ENCODE peak calls at places on chromosomes 5 and 9, in five cellular contexts. One of them, this sample, is unnamed.

GRCh38 chr9:80649001-80649420 is 1040.3 kb downstream of the TLE1 start:
- DNase-seq in RWPE1: no peak
- DNase-seq in tibial nerve: no peak
- DNase-seq in iPS DF 6.9: no peak
- DNase-seq in neural progenitor cell: no peak
- DNase-seq in this sample: peak; percentile 37

GRCh38 chr9:113589890-113590289 is 126.4 kb downstream of the RGS3 start:
- DNase-seq in RWPE1: no peak
- DNase-seq in tibial nerve: no peak
- DNase-seq in iPS DF 6.9: no peak
- DNase-seq in neural progenitor cell: no peak
- DNase-seq in this sample: no peak

GRCh38 chr5:149795360-149795759 is 65.2 kb downstream of the PPARGC1B start:
- DNase-seq in RWPE1: no peak
- DNase-seq in tibial nerve: no peak
- DNase-seq in iPS DF 6.9: no peak
- DNase-seq in neural progenitor cell: no peak
- DNase-seq in this sample: no peak

GRCh38 chr5:13378073-13378472 is 566.4 kb downstream of the DNAH5 start:
- DNase-seq in RWPE1: no peak
- DNase-seq in tibial nerve: no peak
- DNase-seq in iPS DF 6.9: no peak
- DNase-seq in neural progenitor cell: no peak
- DNase-seq in this sample: peak; percentile 28

GRCh38 chr9:95435074-95435728 is 81.6 kb downstream of the PTCH1 start:
- DNase-seq in RWPE1: no peak
- DNase-seq in tibial nerve: no peak
- DNase-seq in iPS DF 6.9: no peak
- DNase-seq in neural progenitor cell: no peak
- DNase-seq in this sample: no peak

GRCh38 chr5:66666778-66667177 is 70.6 kb downstream of the MAST4 start:
- DNase-seq in RWPE1: peak; percentile 14
- DNase-seq in tibial nerve: no peak
- DNase-seq in iPS DF 6.9: no peak
- DNase-seq in neural progenitor cell: no peak
- DNase-seq in this sample: no peak

GRCh38 chr9:69115621-69116020 is 58.5 kb upstream of the TJP2 start:
- DNase-seq in RWPE1: no peak
- DNase-seq in tibial nerve: no peak
- DNase-seq in iPS DF 6.9: no peak
- DNase-seq in neural progenitor cell: no peak
- DNase-seq in this sample: no peak

GRCh38 chr9:86867658-86868313 is 79.5 kb downstream of the GAS1 start:
- DNase-seq in RWPE1: no peak
- DNase-seq in tibial nerve: no peak
- DNase-seq in iPS DF 6.9: no peak
- DNase-seq in neural progenitor cell: peak; percentile 58
- DNase-seq in this sample: no peak

GRCh38 chr5:79850316-79850822 is 140.7 kb downstream of the MTX3 start:
- DNase-seq in RWPE1: no peak
- DNase-seq in tibial nerve: no peak
- DNase-seq in iPS DF 6.9: no peak
- DNase-seq in neural progenitor cell: peak; percentile 74
- DNase-seq in this sample: no peak

GRCh38 chr9:106897223-106897622 is 34.3 kb downstream of the ZNF462 start:
- DNase-seq in RWPE1: no peak
- DNase-seq in tibial nerve: no peak
- DNase-seq in iPS DF 6.9: no peak
- DNase-seq in neural progenitor cell: no peak
- DNase-seq in this sample: no peak

GRCh38 chr9:128409998-128410397 is 10.7 kb upstream of the CERCAM start:
- DNase-seq in RWPE1: no peak
- DNase-seq in tibial nerve: no peak
- DNase-seq in iPS DF 6.9: no peak
- DNase-seq in neural progenitor cell: peak; percentile 64
- DNase-seq in this sample: no peak

GRCh38 chr5:150278046-150278760 is 11.4 kb downstream of the CAMK2A start:
- DNase-seq in RWPE1: no peak
- DNase-seq in tibial nerve: no peak
- DNase-seq in iPS DF 6.9: no peak
- DNase-seq in neural progenitor cell: no peak
- DNase-seq in this sample: no peak

GRCh38 chr9:72977670-72978069 is 24.8 kb upstream of the ALDH1A1 start:
- DNase-seq in RWPE1: peak; percentile 29
- DNase-seq in tibial nerve: no peak
- DNase-seq in iPS DF 6.9: no peak
- DNase-seq in neural progenitor cell: no peak
- DNase-seq in this sample: peak; percentile 50

GRCh38 chr5:56986631-56986957 is 34.7 kb upstream of the MIER3 start:
- DNase-seq in RWPE1: no peak
- DNase-seq in tibial nerve: no peak
- DNase-seq in iPS DF 6.9: no peak
- DNase-seq in neural progenitor cell: no peak
- DNase-seq in this sample: peak; percentile 58

GRCh38 chr9:93588641-93589609 is 12.5 kb downstream of the PHF2 start:
- DNase-seq in RWPE1: no peak
- DNase-seq in tibial nerve: no peak
- DNase-seq in iPS DF 6.9: no peak
- DNase-seq in neural progenitor cell: no peak
- DNase-seq in this sample: no peak

GRCh38 chr5:167995844-167996400 is 295.5 kb upstream of the WWC1 start:
- DNase-seq in RWPE1: peak; percentile 56
- DNase-seq in tibial nerve: no peak
- DNase-seq in iPS DF 6.9: no peak
- DNase-seq in neural progenitor cell: no peak
- DNase-seq in this sample: peak; percentile 87

GRCh38 chr5:94968507-94969095 is 316.3 kb downstream of the MCTP1 start:
- DNase-seq in RWPE1: peak; percentile 52
- DNase-seq in tibial nerve: no peak
- DNase-seq in iPS DF 6.9: peak; percentile 45
- DNase-seq in neural progenitor cell: peak; percentile 81
- DNase-seq in this sample: peak; percentile 45

GRCh38 chr5:93580387-93581100 is 475 bp downstream of the NR2F1-AS1 start:
- DNase-seq in RWPE1: peak; percentile 31
- DNase-seq in tibial nerve: no peak
- DNase-seq in iPS DF 6.9: no peak
- DNase-seq in neural progenitor cell: peak; percentile 42
- DNase-seq in this sample: no peak

GRCh38 chr5:87845734-87846133 is 422.9 kb downstream of the TMEM161B start:
- DNase-seq in RWPE1: no peak
- DNase-seq in tibial nerve: no peak
- DNase-seq in iPS DF 6.9: no peak
- DNase-seq in neural progenitor cell: peak; percentile 58
- DNase-seq in this sample: no peak

GRCh38 chr5:15388856-15389255 is 111.1 kb upstream of the FBXL7 start:
- DNase-seq in RWPE1: no peak
- DNase-seq in tibial nerve: no peak
- DNase-seq in iPS DF 6.9: no peak
- DNase-seq in neural progenitor cell: no peak
- DNase-seq in this sample: no peak

GRCh38 chr9:114914139-114914538 is 16.3 kb downstream of the TNFSF8 start:
- DNase-seq in RWPE1: no peak
- DNase-seq in tibial nerve: no peak
- DNase-seq in iPS DF 6.9: no peak
- DNase-seq in neural progenitor cell: peak; percentile 14
- DNase-seq in this sample: no peak

GRCh38 chr9:35756275-35756742 is 2.2 kb upstream of the MSMP start:
- DNase-seq in RWPE1: no peak
- DNase-seq in tibial nerve: no peak
- DNase-seq in iPS DF 6.9: no peak
- DNase-seq in neural progenitor cell: peak; percentile 85
- DNase-seq in this sample: no peak

GRCh38 chr5:98296426-98296825 is 477.0 kb upstream of the RGMB start:
- DNase-seq in RWPE1: peak; percentile 15
- DNase-seq in tibial nerve: no peak
- DNase-seq in iPS DF 6.9: no peak
- DNase-seq in neural progenitor cell: no peak
- DNase-seq in this sample: no peak

GRCh38 chr5:51960617-51961115 is 577.4 kb downstream of the ISL1 start:
- DNase-seq in RWPE1: peak; percentile 29
- DNase-seq in tibial nerve: no peak
- DNase-seq in iPS DF 6.9: no peak
- DNase-seq in neural progenitor cell: no peak
- DNase-seq in this sample: peak; percentile 9

GRCh38 chr9:133351908-133352634 is 4.1 kb downstream of the RPL7A start:
- DNase-seq in RWPE1: no peak
- DNase-seq in tibial nerve: no peak
- DNase-seq in iPS DF 6.9: no peak
- DNase-seq in neural progenitor cell: peak; percentile 74
- DNase-seq in this sample: no peak

GRCh38 chr5:99814311-99815063 is 720.7 kb upstream of the FAM174A start:
- DNase-seq in RWPE1: no peak
- DNase-seq in tibial nerve: no peak
- DNase-seq in iPS DF 6.9: no peak
- DNase-seq in neural progenitor cell: no peak
- DNase-seq in this sample: no peak

DNA sequence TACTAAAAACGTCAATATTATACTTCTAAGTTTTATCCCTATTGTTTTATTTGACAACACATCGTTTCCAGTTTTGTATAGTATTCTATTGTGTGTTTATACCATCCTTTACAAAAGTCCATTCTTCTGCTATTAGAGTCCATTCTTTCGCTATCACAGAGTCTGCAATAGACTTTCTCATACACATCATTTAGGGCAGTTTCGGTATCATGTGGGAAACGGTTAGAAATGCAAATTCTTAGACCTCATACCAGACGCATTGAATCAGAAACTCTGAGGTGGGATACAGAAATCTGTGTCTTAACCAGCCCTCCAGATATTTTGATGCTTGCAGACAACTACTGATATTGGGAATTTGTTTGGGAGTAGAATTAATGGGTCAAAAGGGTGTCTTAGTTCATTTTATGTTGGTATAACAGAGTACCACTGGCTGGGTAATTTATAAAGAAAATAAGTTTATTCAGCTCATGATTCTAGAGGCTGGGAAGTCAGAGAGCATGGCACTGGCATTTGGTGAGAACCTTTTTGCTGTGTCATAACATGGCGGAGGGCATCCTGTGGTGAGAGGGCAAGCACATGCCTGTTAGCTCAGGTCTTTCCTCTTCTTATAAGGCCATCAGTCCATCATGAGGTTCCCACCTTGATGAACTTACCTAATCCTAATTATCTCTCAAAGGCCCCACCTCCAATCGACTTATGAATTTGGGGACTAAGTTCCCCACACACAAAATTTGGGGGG is 21.1 kb downstream of the CARTPT start:
- DNase-seq in RWPE1: no peak
- DNase-seq in tibial nerve: no peak
- DNase-seq in iPS DF 6.9: no peak
- DNase-seq in neural progenitor cell: no peak
- DNase-seq in this sample: no peak
- H3K27ac ChIP-seq in RWPE1: no peak overlapping the region
- H3K27ac ChIP-seq in tibial nerve: no peak overlapping the region
- H3K27ac ChIP-seq in iPS DF 6.9: no peak overlapping the region
- H3K27ac ChIP-seq in neural progenitor cell: no peak overlapping the region
- H3K27ac ChIP-seq in this sample: no peak overlapping the region

DNA sequence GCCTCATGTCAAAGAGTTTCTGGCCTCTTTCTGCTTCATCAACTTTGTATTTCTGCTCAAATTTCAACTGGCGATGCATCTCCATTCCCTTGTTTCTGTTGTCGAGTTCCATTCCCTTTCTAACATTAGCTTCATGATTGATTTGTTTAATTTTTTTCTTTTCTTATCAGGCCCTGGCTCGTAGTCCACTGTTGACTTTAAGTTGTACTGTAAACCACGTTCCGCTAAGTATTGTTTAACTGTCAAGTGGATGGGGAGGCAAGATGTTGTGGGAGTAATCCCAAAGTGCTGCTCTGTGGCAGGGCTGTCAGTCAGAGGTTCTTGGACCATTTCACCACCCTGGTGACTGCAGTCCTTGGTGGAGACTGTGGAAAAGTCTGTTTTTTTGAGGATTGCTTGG is 309.1 kb downstream of the PSAT1 start:
- DNase-seq in RWPE1: no peak
- DNase-seq in tibial nerve: no peak
- DNase-seq in iPS DF 6.9: no peak
- DNase-seq in neural progenitor cell: no peak
- DNase-seq in this sample: no peak
- H3K27ac ChIP-seq in RWPE1: no peak overlapping the region
- H3K27ac ChIP-seq in tibial nerve: no peak overlapping the region
- H3K27ac ChIP-seq in iPS DF 6.9: no peak overlapping the region
- H3K27ac ChIP-seq in neural progenitor cell: peak overlapping the region; percentile 88
- H3K27ac ChIP-seq in this sample: no peak overlapping the region

DNA sequence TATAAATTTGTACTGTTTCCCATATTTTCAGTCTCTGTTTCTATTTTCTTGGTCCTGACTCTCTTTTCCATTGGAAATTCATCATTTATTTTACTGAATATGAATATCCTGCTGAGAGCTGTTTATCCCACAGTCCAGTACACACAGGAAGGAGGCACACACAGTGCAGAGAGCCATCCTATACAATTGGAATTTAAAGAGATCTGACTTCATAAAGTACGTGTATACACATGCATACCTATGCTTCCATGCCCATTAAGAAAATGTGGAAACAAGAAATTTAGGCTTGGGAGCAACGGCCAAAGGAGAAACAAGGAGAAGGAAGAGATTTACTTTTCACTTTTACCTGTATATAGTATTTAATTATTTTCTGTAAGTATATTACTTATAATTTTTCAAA is 99.2 kb downstream of the NFIB start:
- DNase-seq in RWPE1: no peak
- DNase-seq in tibial nerve: no peak
- DNase-seq in iPS DF 6.9: no peak
- DNase-seq in neural progenitor cell: no peak
- DNase-seq in this sample: no peak
- H3K27ac ChIP-seq in RWPE1: no peak overlapping the region
- H3K27ac ChIP-seq in tibial nerve: no peak overlapping the region
- H3K27ac ChIP-seq in iPS DF 6.9: no peak overlapping the region
- H3K27ac ChIP-seq in neural progenitor cell: no peak overlapping the region
- H3K27ac ChIP-seq in this sample: no peak overlapping the region

GRCh38 chr5:178624626-178625546 is 2.0 kb downstream of the CLK4 start:
- DNase-seq in RWPE1: no peak
- DNase-seq in tibial nerve: no peak
- DNase-seq in iPS DF 6.9: no peak
- DNase-seq in neural progenitor cell: peak; percentile 6
- DNase-seq in this sample: no peak
- H3K27ac ChIP-seq in RWPE1: peak overlapping the region; percentile 42
- H3K27ac ChIP-seq in tibial nerve: peak overlapping the region; percentile 98
- H3K27ac ChIP-seq in iPS DF 6.9: no peak overlapping the region
- H3K27ac ChIP-seq in neural progenitor cell: no peak overlapping the region
- H3K27ac ChIP-seq in this sample: peak overlapping the region; percentile 82

GRCh38 chr9:98099346-98099745 is 19.7 kb downstream of the TRIM14 start:
- DNase-seq in RWPE1: no peak
- DNase-seq in tibial nerve: no peak
- DNase-seq in iPS DF 6.9: no peak
- DNase-seq in neural progenitor cell: no peak
- DNase-seq in this sample: no peak
- H3K27ac ChIP-seq in RWPE1: no peak overlapping the region
- H3K27ac ChIP-seq in tibial nerve: no peak overlapping the region
- H3K27ac ChIP-seq in iPS DF 6.9: no peak overlapping the region
- H3K27ac ChIP-seq in neural progenitor cell: no peak overlapping the region
- H3K27ac ChIP-seq in this sample: no peak overlapping the region